ENCODE peak calls at places on chromosomes 2 and 18, in five cellular contexts. U is WTC11, H is HepG2, P is K562, E is H1. X is an unnamed sample.

GRCh38 chr2:133421516-133422324 is 146.5 kb downstream of the NCKAP5 start:
- DNase-seq in H (peak; percentile 35), U (no peak), E (no peak), P (no peak), X (peak; percentile 61)

GRCh38 chr2:20600756-20601325 is 50.1 kb downstream of the HS1BP3 start:
- DNase-seq in P (no peak), H (no peak), U (no peak), E (no peak), X (no peak)

GRCh38 chr18:12242658-12243260 is 11.4 kb upstream of the CIDEA start:
- DNase-seq in H (no peak), E (no peak), U (no peak), P (no peak), X (no peak)

GRCh38 chr2:88651646-88652045 is 24.4 kb upstream of the EIF2AK3 start:
- DNase-seq in H (peak; percentile 46), E (no peak), P (no peak), U (no peak), X (no peak)

GRCh38 chr2:144127693-144128092 is 392.2 kb downstream of the ZEB2 start:
- DNase-seq in H (no peak), U (no peak), P (no peak), E (no peak), X (no peak)

GRCh38 chr2:16046649-16047048 is 106.3 kb downstream of the MYCN start:
- DNase-seq in U (no peak), H (no peak), E (no peak), P (no peak), X (no peak)

GRCh38 chr18:79770826-79771225 is 26.9 kb upstream of the KCNG2 start:
- DNase-seq in P (no peak), E (no peak), U (no peak), H (no peak), X (no peak)

GRCh38 chr2:36385603-36386002 is 30.0 kb downstream of the CRIM1 start:
- DNase-seq in E (no peak), U (no peak), P (no peak), H (no peak), X (no peak)

GRCh38 chr2:41933035-41933429 is 114.8 kb upstream of the PKDCC start:
- DNase-seq in P (no peak), E (no peak), U (no peak), H (no peak), X (no peak)

GRCh38 chr2:33266467-33266866 is 210.0 kb upstream of the RASGRP3 start:
- DNase-seq in H (no peak), P (no peak), U (no peak), E (no peak), X (no peak)

GRCh38 chr2:149928026-149928425 is 340.5 kb upstream of the MMADHC start:
- DNase-seq in P (no peak), E (no peak), H (no peak), U (no peak), X (no peak)

GRCh38 chr2:47218066-47218581 is 63.0 kb upstream of the STPG4 start:
- DNase-seq in U (no peak), P (no peak), H (no peak), E (no peak), X (no peak)

GRCh38 chr2:121489284-121489683 is 41.4 kb upstream of the RNU4ATAC start:
- DNase-seq in U (no peak), P (no peak), E (no peak), H (peak; percentile 66), X (peak; percentile 12)

GRCh38 chr2:33275689-33276444 is 200.6 kb upstream of the RASGRP3 start:
- DNase-seq in H (peak; percentile 78), P (peak; percentile 55), U (no peak), E (no peak), X (no peak)

GRCh38 chr2:55590810-55591440 is 26.5 kb downstream of the PPP4R3B start:
- DNase-seq in E (no peak), H (no peak), P (peak; percentile 35), U (no peak), X (peak; percentile 11)

GRCh38 chr18:6878881-6879280 is 149.4 kb downstream of the ARHGAP28 start:
- DNase-seq in U (no peak), E (no peak), H (no peak), P (no peak), X (no peak)

GRCh38 chr2:224887159-224887558 is 155.1 kb downstream of the DOCK10 start:
- DNase-seq in P (no peak), E (no peak), H (no peak), U (no peak), X (no peak)

GRCh38 chr18:23703057-23703986 is 14.1 kb downstream of the LAMA3 start:
- DNase-seq in P (peak; percentile 40), H (peak; percentile 50), E (no peak), U (no peak), X (no peak)

GRCh38 chr18:24015897-24016631 is 1.5 kb downstream of the TTC39C start:
- DNase-seq in U (no peak), E (no peak), H (no peak), P (no peak), X (no peak)

GRCh38 chr18:80009661-80010550 is 21.5 kb upstream of the TXNL4A start:
- DNase-seq in U (no peak), P (no peak), E (no peak), H (no peak), X (no peak)

GRCh38 chr2:230925879-230926765 is 1.1 kb upstream of the GPR55 start:
- DNase-seq in E (no peak), H (no peak), U (no peak), P (no peak), X (peak; percentile 70)

GRCh38 chr2:235050992-235051351 is 99.2 kb downstream of the SH3BP4 start:
- DNase-seq in P (peak; percentile 32), E (no peak), H (peak; percentile 46), U (no peak), X (no peak)

GRCh38 chr2:168700615-168701245 is 101.7 kb upstream of the NOSTRIN start:
- DNase-seq in H (no peak), P (no peak), E (no peak), U (no peak), X (no peak)

GRCh38 chr2:23549821-23550535 is 165.0 kb downstream of the KLHL29 start:
- DNase-seq in U (no peak), H (no peak), E (no peak), P (no peak), X (no peak)

GRCh38 chr2:11688222-11689069 is 18.5 kb upstream of the NTSR2 start:
- DNase-seq in E (peak; percentile 94), P (peak; percentile 89), U (peak; percentile 87), H (peak; percentile 48), X (peak; percentile 9)

GRCh38 chr2:164792316-164793127 is 49.1 kb downstream of the COBLL1 start:
- DNase-seq in E (no peak), H (no peak), P (no peak), U (no peak), X (no peak)

GRCh38 chr18:25467226-25468065 is 115.5 kb upstream of the ZNF521 start:
- DNase-seq in U (no peak), P (no peak), E (no peak), H (no peak), X (no peak)
- TF ChIP-seq ATF2 in U (no peak), P (no peak), E (no peak), H (no peak), X (no peak)

DNA sequence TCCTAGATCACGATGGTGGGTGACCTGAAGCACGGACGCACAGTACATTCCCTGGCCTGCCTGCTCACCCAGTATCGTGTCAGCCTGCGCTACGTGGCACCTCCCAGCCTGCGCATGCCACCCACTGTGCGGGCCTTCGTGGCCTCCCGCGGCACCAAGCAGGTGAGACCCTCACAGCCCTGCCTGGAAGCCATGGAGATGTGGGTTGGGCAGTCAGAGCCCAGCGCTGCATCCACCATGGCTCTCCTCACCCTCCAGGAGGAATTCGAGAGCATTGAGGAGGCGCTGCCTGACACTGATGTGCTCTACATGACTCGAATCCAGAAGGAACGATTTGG is 20.3 kb downstream of the SLC30A3 start:
- DNase-seq in P (no peak), U (no peak), H (no peak), E (no peak), X (no peak)
- TF ChIP-seq ATF2 in P (no peak), U (no peak), H (no peak), E (no peak), X (no peak)

GRCh38 chr2:217273851-217274250 is 414.0 kb upstream of the TNP1 start:
- DNase-seq in E (no peak), U (no peak), H (no peak), P (no peak), X (no peak)

GRCh38 chr2:217273158-217273557 is 413.3 kb upstream of the TNP1 start:
- DNase-seq in E (no peak), H (no peak), U (no peak), P (no peak), X (no peak)

GRCh38 chr2:217270801-217271121 is 410.9 kb upstream of the TNP1 start:
- DNase-seq in P (no peak), E (no peak), U (no peak), H (no peak), X (no peak)

GRCh38 chr2:217270089-217270800 is 410.4 kb upstream of the TNP1 start:
- DNase-seq in P (no peak), H (no peak), U (peak; percentile 85), E (peak; percentile 86), X (no peak)

DNA sequence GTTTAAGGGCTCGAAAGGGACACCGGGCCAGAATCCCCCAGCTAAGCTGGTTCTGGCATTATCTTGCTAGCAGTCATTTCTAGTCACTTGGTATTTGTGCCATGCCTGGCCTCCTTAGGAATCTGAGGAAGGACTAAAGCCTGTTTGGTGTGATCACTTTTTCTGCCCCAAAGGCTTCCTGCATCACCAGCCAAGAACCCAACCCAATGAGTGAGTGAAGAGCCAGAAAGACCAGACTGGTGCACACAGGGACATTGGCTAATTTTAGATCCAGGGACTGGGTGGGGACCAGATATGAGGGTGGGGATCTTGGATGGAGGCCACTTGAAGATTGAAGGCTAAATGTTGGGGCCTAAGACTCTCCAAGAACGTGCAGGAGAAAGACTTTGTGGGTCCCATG is 411.9 kb upstream of the TNP1 start:
- DNase-seq in H (no peak), U (no peak), E (no peak), P (no peak), X (no peak)
- TF ChIP-seq ATF2 in H (no peak), U (no peak), E (no peak), P (no peak), X (no peak)

GRCh38 chr2:172745636-172746035 is 10.0 kb downstream of the RAPGEF4 start:
- DNase-seq in E (no peak), U (no peak), H (no peak), P (no peak), X (no peak)
- TF ChIP-seq ATF2 in E (no peak), U (no peak), H (no peak), P (no peak), X (no peak)

DNA sequence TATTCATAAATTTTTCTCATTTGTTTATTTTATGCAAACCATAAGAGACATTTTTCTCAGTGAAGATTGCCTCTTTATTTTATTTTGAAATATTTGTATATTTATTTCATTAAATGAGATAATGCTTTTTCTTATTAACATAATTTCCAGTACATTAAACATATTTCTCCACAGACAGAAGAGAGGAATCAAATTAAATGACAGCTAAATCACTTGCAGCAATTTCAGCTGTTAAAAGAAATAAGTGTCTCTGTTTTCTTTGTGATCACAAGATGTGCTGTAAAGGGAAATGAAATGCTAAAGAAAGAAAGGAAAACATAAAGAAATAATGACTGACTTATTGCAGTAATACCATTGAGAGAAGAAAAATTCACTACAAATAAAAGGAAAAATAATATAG is 414.0 kb upstream of the FANCL start:
- DNase-seq in U (no peak), E (no peak), P (no peak), H (no peak), X (no peak)
- TF ChIP-seq ATF2 in U (no peak), E (no peak), P (no peak), H (no peak), X (no peak)